ENCODE peak calls at places on chromosome 16, in ten cellular contexts. T, U, P, Y, R, L, X, G, N and C are unnamed samples.

GRCh38 chr16:70160388-70160787 is 13.2 kb upstream of the CLEC18C start:
- DNase-seq in T (no peak), U (no peak), P (no peak), Y (peak), R (no peak), L (no peak), X (no peak), G (no peak), N (no peak), C (peak)

GRCh38 chr16:3259097-3259496 is 2.7 kb upstream of the MEFV start:
- DNase-seq in T (no peak), U (peak), P (no peak), Y (peak), R (no peak), L (no peak), X (no peak), G (no peak), N (no peak), C (peak)

GRCh38 chr16:30438835-30439234 is 6.8 kb downstream of the SEPHS2 start:
- DNase-seq in T (no peak), U (no peak), P (no peak), Y (no peak), R (no peak), L (no peak), X (no peak), G (no peak), N (no peak), C (no peak)

GRCh38 chr16:8632675-8633182 is 11.2 kb downstream of the METTL22 start:
- DNase-seq in T (no peak), U (no peak), P (no peak), Y (peak), R (no peak), L (no peak), X (no peak), G (no peak), N (no peak), C (no peak)

GRCh38 chr16:24906199-24906808 is 60.5 kb downstream of the SLC5A11 start:
- DNase-seq in T (no peak), U (peak), P (no peak), Y (peak), R (no peak), L (no peak), X (no peak), G (no peak), N (no peak), C (peak)

GRCh38 chr16:53743149-53743566 is 39.2 kb downstream of the FTO start:
- DNase-seq in T (no peak), U (peak), P (peak), Y (no peak), R (no peak), L (no peak), X (no peak), G (no peak), N (no peak), C (no peak)

GRCh38 chr16:23924138-23924537 is 88.4 kb downstream of the PRKCB start:
- DNase-seq in T (no peak), U (no peak), P (no peak), Y (no peak), R (no peak), L (no peak), X (no peak), G (no peak), N (no peak), C (no peak)

GRCh38 chr16:30974348-30974747 is 10.7 kb upstream of the HSD3B7 start:
- DNase-seq in T (no peak), U (no peak), P (no peak), Y (no peak), R (no peak), L (no peak), X (no peak), G (no peak), N (no peak), C (no peak)

GRCh38 chr16:21684199-21684598 is 20.4 kb downstream of the OTOA start:
- DNase-seq in T (no peak), U (no peak), P (peak), Y (no peak), R (no peak), L (no peak), X (no peak), G (peak), N (no peak), C (no peak)

GRCh38 chr16:30458561-30459394 is 13.1 kb upstream of the SEPHS2 start:
- DNase-seq in T (no peak), U (no peak), P (no peak), Y (peak), R (no peak), L (no peak), X (peak), G (peak), N (no peak), C (no peak)

GRCh38 chr16:80233097-80233835 is 307.5 kb upstream of the DYNLRB2 start:
- DNase-seq in T (no peak), U (no peak), P (no peak), Y (no peak), R (no peak), L (no peak), X (no peak), G (no peak), N (no peak), C (no peak)

GRCh38 chr16:84982434-84982833 is 28.9 kb downstream of the ZDHHC7 start:
- DNase-seq in T (no peak), U (no peak), P (no peak), Y (no peak), R (no peak), L (no peak), X (no peak), G (no peak), N (no peak), C (no peak)

GRCh38 chr16:1331712-1332617 is 1.5 kb upstream of the BAIAP3 start:
- DNase-seq in T (peak), U (peak), P (peak), Y (no peak), R (peak), L (no peak), X (peak), G (peak), N (peak), C (peak)

GRCh38 chr16:76956394-76956793 is 234.6 kb upstream of the MON1B start:
- DNase-seq in T (no peak), U (no peak), P (no peak), Y (no peak), R (no peak), L (no peak), X (no peak), G (no peak), N (no peak), C (no peak)

GRCh38 chr16:49382916-49383315 is 9.3 kb downstream of the C16orf78 start:
- DNase-seq in T (no peak), U (no peak), P (no peak), Y (no peak), R (no peak), L (no peak), X (no peak), G (no peak), N (no peak), C (no peak)

GRCh38 chr16:28264656-28265055 is 27.7 kb upstream of the SBK1 start:
- DNase-seq in T (peak), U (peak), P (no peak), Y (no peak), R (peak), L (no peak), X (no peak), G (no peak), N (no peak), C (no peak)

GRCh38 chr16:84054271-84054670 is 11.7 kb upstream of the SLC38A8 start:
- DNase-seq in T (no peak), U (no peak), P (no peak), Y (peak), R (no peak), L (no peak), X (no peak), G (no peak), N (no peak), C (peak)

GRCh38 chr16:53041196-53041977 is 11.3 kb downstream of the CHD9NB start:
- DNase-seq in T (no peak), U (peak), P (no peak), Y (peak), R (no peak), L (no peak), X (no peak), G (no peak), N (no peak), C (peak)

GRCh38 chr16:87581867-87582220 is 20.5 kb upstream of the JPH3 start:
- DNase-seq in T (no peak), U (peak), P (no peak), Y (peak), R (no peak), L (peak), X (no peak), G (no peak), N (no peak), C (peak)

GRCh38 chr16:825298-826061 is 24.9 kb upstream of the GNG13 start:
- DNase-seq in T (peak), U (peak), P (no peak), Y (no peak), R (no peak), L (no peak), X (no peak), G (no peak), N (no peak), C (peak)

GRCh38 chr16:89365044-89365467 is 125.3 kb downstream of the ANKRD11 start:
- DNase-seq in T (no peak), U (peak), P (no peak), Y (no peak), R (no peak), L (no peak), X (no peak), G (no peak), N (no peak), C (peak)

GRCh38 chr16:588639-588888 is 1.3 kb upstream of the RAB40C start:
- DNase-seq in T (no peak), U (peak), P (peak), Y (no peak), R (peak), L (no peak), X (no peak), G (peak), N (no peak), C (no peak)

GRCh38 chr16:10992797-10993196 is 48.4 kb downstream of the CLEC16A start:
- DNase-seq in T (no peak), U (peak), P (no peak), Y (no peak), R (no peak), L (no peak), X (no peak), G (no peak), N (no peak), C (peak)

GRCh38 chr16:57677622-57678369 is 9.7 kb downstream of the ADGRG3 start:
- DNase-seq in T (no peak), U (peak), P (no peak), Y (no peak), R (no peak), L (no peak), X (no peak), G (no peak), N (no peak), C (peak)